ENCODE peak calls at places on chromosome 13, in seven cellular contexts. D is HCT116, L is H1, N is SK-N-SH, H is HepG2, F is T47D, J is K562. E is an unnamed sample.

GRCh38 chr13:37460211-37460610 is 138.4 kb downstream of the POSTN start:
- DNase-seq in D (no peak), L (no peak), N (no peak), H (no peak), F (no peak), J (no peak), E (no peak)

GRCh38 chr13:35953537-35954206 is 177.5 kb downstream of the DCLK1 start:
- DNase-seq in D (peak; percentile 13), L (peak; percentile 65), N (peak; percentile 74), H (peak; percentile 12), F (peak; percentile 62), J (peak; percentile 14), E (no peak)

GRCh38 chr13:24997367-24997967 is 98.5 kb upstream of the PABPC3 start:
- DNase-seq in D (no peak), L (no peak), N (peak; percentile 29), H (peak; percentile 22), F (peak; percentile 45), J (peak; percentile 12), E (no peak)

GRCh38 chr13:113649212-113649611 is 8.8 kb downstream of the ATP4B start:
- DNase-seq in D (no peak), L (no peak), N (no peak), H (no peak), F (no peak), J (no peak), E (no peak)

GRCh38 chr13:48429886-48430285 is 17.0 kb upstream of the LPAR6 start:
- DNase-seq in D (no peak), L (no peak), N (no peak), H (no peak), F (no peak), J (no peak), E (no peak)

GRCh38 chr13:42272115-42272756 is at the start of gene AKAP11:
- DNase-seq in D (no peak), L (no peak), N (no peak), H (peak; percentile 15), F (peak; percentile 39), J (peak; percentile 21), E (no peak)

GRCh38 chr13:33341861-33342452 is 56.4 kb upstream of the STARD13 start:
- DNase-seq in D (no peak), L (no peak), N (no peak), H (no peak), F (peak; percentile 27), J (no peak), E (no peak)

GRCh38 chr13:41981961-41982723 is 21.2 kb upstream of the VWA8 start:
- DNase-seq in D (no peak), L (no peak), N (no peak), H (no peak), F (no peak), J (no peak), E (no peak)

GRCh38 chr13:95300625-95301134 is 571 bp downstream of the ABCC4 start:
- DNase-seq in D (peak; percentile 23), L (no peak), N (peak; percentile 75), H (peak; percentile 16), F (no peak), J (peak; percentile 75), E (no peak)

GRCh38 chr13:30192320-30193093 is 114.8 kb downstream of the KATNAL1 start:
- DNase-seq in D (no peak), L (no peak), N (peak; percentile 14), H (no peak), F (no peak), J (no peak), E (peak; percentile 21)

GRCh38 chr13:43368003-43368402 is 344.6 kb downstream of the DNAJC15 start:
- DNase-seq in D (no peak), L (no peak), N (no peak), H (no peak), F (peak; percentile 56), J (no peak), E (no peak)

GRCh38 chr13:40362502-40362901 is 303.9 kb downstream of the FOXO1 start:
- DNase-seq in D (no peak), L (no peak), N (no peak), H (no peak), F (no peak), J (no peak), E (no peak)

GRCh38 chr13:60134376-60134775 is 29.4 kb downstream of the DIAPH3 start:
- DNase-seq in D (no peak), L (no peak), N (no peak), H (no peak), F (peak; percentile 46), J (no peak), E (no peak)

GRCh38 chr13:68078874-68079273 is 848.7 kb upstream of the PCDH9 start:
- DNase-seq in D (no peak), L (no peak), N (no peak), H (no peak), F (no peak), J (no peak), E (no peak)

GRCh38 chr13:24127116-24127631 is 33.3 kb upstream of the SPATA13 start:
- DNase-seq in D (no peak), L (no peak), N (no peak), H (no peak), F (peak; percentile 61), J (no peak), E (peak; percentile 16)

GRCh38 chr13:99800951-99801350 is 170.6 kb downstream of the ZIC5 start:
- DNase-seq in D (no peak), L (no peak), N (no peak), H (no peak), F (no peak), J (no peak), E (no peak)

GRCh38 chr13:51797664-51798488 is 6.1 kb downstream of the DHRS12 start:
- DNase-seq in D (peak; percentile 66), L (no peak), N (peak; percentile 76), H (peak; percentile 66), F (peak; percentile 85), J (peak; percentile 26), E (no peak)

GRCh38 chr13:112981361-112981905 is 12.4 kb downstream of the MCF2L start:
- DNase-seq in D (no peak), L (no peak), N (no peak), H (no peak), F (no peak), J (no peak), E (no peak)

DNA sequence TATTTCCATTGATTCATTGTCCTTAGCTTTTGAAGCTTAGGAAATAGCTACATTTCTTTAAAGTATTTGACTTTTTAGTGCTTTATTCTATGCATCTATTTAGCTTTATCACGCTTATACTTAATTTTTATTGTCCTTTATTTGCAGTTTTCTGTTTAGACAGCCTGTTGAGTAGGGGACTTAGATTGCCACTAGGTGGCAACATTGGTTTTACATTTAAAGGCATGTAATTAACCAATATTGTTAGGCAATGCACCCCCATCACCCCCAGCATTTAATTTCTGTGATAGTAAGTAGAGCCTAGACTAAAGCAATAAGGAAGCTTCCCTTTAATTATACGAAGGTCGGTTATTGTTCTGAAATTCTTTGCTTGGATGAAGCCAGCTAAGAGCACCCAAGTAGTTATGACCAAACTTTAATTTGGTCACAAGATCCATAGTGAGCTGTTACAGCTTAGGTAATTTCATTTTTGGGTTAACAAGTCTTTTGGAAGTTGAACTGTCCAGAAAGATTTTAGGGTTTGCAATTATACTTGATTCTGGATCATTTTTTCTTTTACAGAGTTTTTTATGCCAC is 36.5 kb downstream of the B3GLCT start:
- DNase-seq in D (peak; percentile 15), L (no peak), N (peak; percentile 52), H (peak; percentile 31), F (peak; percentile 52), J (peak; percentile 13), E (no peak)
- TF ChIP-seq JUND in D (no peak), L (no peak), N (no peak), H (no peak), F (no peak), J (no peak), E (no peak)

GRCh38 chr13:101115762-101116161 is 300.5 kb downstream of the NALCN start:
- DNase-seq in D (no peak), L (no peak), N (no peak), H (no peak), F (peak; percentile 29), J (no peak), E (no peak)

GRCh38 chr13:101121608-101122007 is 294.7 kb downstream of the NALCN start:
- DNase-seq in D (no peak), L (no peak), N (no peak), H (no peak), F (no peak), J (no peak), E (no peak)

GRCh38 chr13:101111894-101112293 is 304.4 kb downstream of the NALCN start:
- DNase-seq in D (no peak), L (no peak), N (no peak), H (no peak), F (no peak), J (no peak), E (no peak)

GRCh38 chr13:101116381-101116780 is 299.9 kb downstream of the NALCN start:
- DNase-seq in D (no peak), L (no peak), N (no peak), H (no peak), F (no peak), J (no peak), E (no peak)

DNA sequence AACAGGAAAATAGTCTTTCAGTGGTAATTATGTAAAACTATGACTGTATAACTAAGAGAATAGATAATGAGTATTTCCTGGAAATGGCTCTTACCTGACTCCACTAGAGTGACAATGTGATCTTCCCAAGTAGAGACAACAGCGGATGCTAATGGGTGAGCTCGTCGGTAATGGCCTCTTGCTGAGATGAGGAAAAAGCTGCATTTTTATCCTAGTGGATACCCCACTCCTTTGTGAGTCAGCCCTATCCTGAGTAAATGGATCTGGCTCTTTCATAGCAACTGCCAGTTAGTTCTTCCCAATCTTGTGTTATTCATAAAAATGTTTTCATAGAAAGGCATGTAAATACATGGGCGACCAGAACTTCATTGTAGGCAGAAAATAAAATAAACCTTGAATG is 299.5 kb downstream of the NALCN start:
- DNase-seq in D (no peak), L (no peak), N (no peak), H (no peak), F (no peak), J (no peak), E (no peak)
- TF ChIP-seq JUND in D (no peak), L (no peak), N (no peak), H (no peak), F (no peak), J (no peak), E (no peak)

GRCh38 chr13:110457361-110457760 is 104.2 kb downstream of the RAB20 start:
- DNase-seq in D (no peak), L (no peak), N (no peak), H (no peak), F (no peak), J (no peak), E (no peak)

GRCh38 chr13:110454956-110455355 is 106.6 kb downstream of the RAB20 start:
- DNase-seq in D (no peak), L (no peak), N (no peak), H (no peak), F (peak; percentile 32), J (no peak), E (no peak)

GRCh38 chr13:110456550-110456949 is 105.0 kb downstream of the RAB20 start:
- DNase-seq in D (no peak), L (no peak), N (no peak), H (no peak), F (no peak), J (no peak), E (no peak)

GRCh38 chr13:110455444-110455843 is 106.1 kb downstream of the RAB20 start:
- DNase-seq in D (no peak), L (no peak), N (no peak), H (no peak), F (no peak), J (no peak), E (no peak)

GRCh38 chr13:110455941-110456340 is 105.6 kb downstream of the RAB20 start:
- DNase-seq in D (peak; percentile 81), L (peak; percentile 79), N (peak; percentile 91), H (peak; percentile 79), F (peak; percentile 89), J (peak; percentile 84), E (no peak)
- TF ChIP-seq JUND in D (no peak), L (peak; percentile 26), N (no peak), H (no peak), F (no peak), J (no peak), E (no peak)

GRCh38 chr13:20810808-20811207 is 37.0 kb upstream of the EEF1AKMT1 start:
- DNase-seq in D (no peak), L (no peak), N (no peak), H (no peak), F (no peak), J (no peak), E (no peak)
- TF ChIP-seq JUND in D (no peak), L (no peak), N (no peak), H (no peak), F (no peak), J (no peak), E (no peak)

E was measured in GM12878.